ENCODE peak calls at places on chromosomes 2 and 18, in nine cellular contexts. O is activated CD4-positive, alpha-beta T cell treated with anti-CD3 and anti-CD28 coated beads, Interleukin-2, amount 50 U/mL, for 4 hours; K is AG08396; H is renal cortical epithelial cell; B is dorsolateral prefrontal cortex; J is nephron progenitor cell; I is stromal cell of bone marrow; Q is amygdala; Z is T-helper 17 cell. E is an unnamed sample.

GRCh38 chr18:12121175-12122095 is 27.8 kb downstream of the ANKRD62 start:
- DNase-seq in O (no peak), K (no peak), H (no peak), B (no peak), J (peak; percentile 32), I (no peak), Q (no peak), Z (no peak), E (peak; percentile 52)

GRCh38 chr2:221451836-221452774 is 120.0 kb downstream of the EPHA4 start:
- DNase-seq in O (no peak), K (no peak), H (no peak), B (no peak), J (peak; percentile 27), I (no peak), Q (no peak), Z (no peak), E (no peak)

GRCh38 chr2:27377618-27378095 is 2.9 kb downstream of the ZNF513 start:
- DNase-seq in O (no peak), K (no peak), H (no peak), B (no peak), J (no peak), I (no peak), Q (no peak), Z (no peak), E (no peak)

GRCh38 chr2:220894069-220894468 is 678.0 kb downstream of the EPHA4 start:
- DNase-seq in O (no peak), K (no peak), H (no peak), B (no peak), J (no peak), I (no peak), Q (no peak), Z (no peak), E (no peak)

GRCh38 chr2:50491541-50492114 is 540.3 kb downstream of the NRXN1 start:
- DNase-seq in O (no peak), K (peak; percentile 35), H (peak; percentile 29), B (no peak), J (peak; percentile 38), I (peak; percentile 18), Q (no peak), Z (no peak), E (peak; percentile 12)

GRCh38 chr18:61360440-61361383 is 27.5 kb downstream of the CDH20 start:
- DNase-seq in O (no peak), K (no peak), H (peak; percentile 2), B (no peak), J (no peak), I (no peak), Q (no peak), Z (no peak), E (no peak)

GRCh38 chr2:167637726-167638125 is 609.7 kb downstream of the STK39 start:
- DNase-seq in O (no peak), K (no peak), H (peak; percentile 24), B (no peak), J (no peak), I (no peak), Q (no peak), Z (no peak), E (no peak)

GRCh38 chr2:213726101-213726500 is 441.8 kb downstream of the SPAG16 start:
- DNase-seq in O (no peak), K (no peak), H (no peak), B (no peak), J (no peak), I (no peak), Q (no peak), Z (no peak), E (no peak)

GRCh38 chr2:39068290-39068689 is 52.6 kb downstream of the SOS1 start:
- DNase-seq in O (no peak), K (peak; percentile 27), H (no peak), B (no peak), J (no peak), I (no peak), Q (no peak), Z (no peak), E (no peak)

GRCh38 chr2:136246086-136246669 is 128.2 kb upstream of the CXCR4 start:
- DNase-seq in O (no peak), K (peak; percentile 15), H (peak; percentile 88), B (no peak), J (peak; percentile 28), I (no peak), Q (no peak), Z (no peak), E (peak; percentile 42)

GRCh38 chr2:118221952-118222594 is 133.8 kb downstream of the INSIG2 start:
- DNase-seq in O (peak; percentile 20), K (peak; percentile 73), H (peak; percentile 72), B (no peak), J (peak; percentile 53), I (peak; percentile 57), Q (no peak), Z (peak; percentile 19), E (no peak)

GRCh38 chr2:127448526-127448925 is 30.3 kb downstream of the PROC start:
- DNase-seq in O (no peak), K (peak; percentile 55), H (no peak), B (no peak), J (no peak), I (peak; percentile 53), Q (no peak), Z (no peak), E (no peak)

GRCh38 chr2:54903736-54904554 is 146.3 kb downstream of the RTN4 start:
- DNase-seq in O (peak; percentile 41), K (peak; percentile 87), H (peak; percentile 98), B (peak; percentile 65), J (no peak), I (peak; percentile 99), Q (no peak), Z (no peak), E (no peak)

GRCh38 chr18:67665266-67665665 is 148.7 kb upstream of the DSEL start:
- DNase-seq in O (no peak), K (no peak), H (peak; percentile 70), B (no peak), J (no peak), I (no peak), Q (no peak), Z (no peak), E (no peak)

GRCh38 chr2:102782916-102783315 is 21.1 kb downstream of the TMEM182 start:
- DNase-seq in O (no peak), K (no peak), H (no peak), B (no peak), J (no peak), I (no peak), Q (no peak), Z (no peak), E (no peak)

GRCh38 chr18:59266019-59266369 is 7.3 kb downstream of the RAX start:
- DNase-seq in O (no peak), K (peak; percentile 5), H (no peak), B (no peak), J (no peak), I (no peak), Q (no peak), Z (no peak), E (no peak)

GRCh38 chr2:42835577-42836371 is 43.4 kb upstream of the HAAO start:
- DNase-seq in O (no peak), K (peak; percentile 67), H (peak; percentile 100), B (no peak), J (no peak), I (peak; percentile 95), Q (no peak), Z (no peak), E (no peak)

GRCh38 chr2:169815849-169816248 is 8.9 kb downstream of the METTL5 start:
- DNase-seq in O (no peak), K (peak; percentile 53), H (peak; percentile 91), B (no peak), J (no peak), I (peak; percentile 62), Q (no peak), Z (no peak), E (no peak)

GRCh38 chr2:26636935-26637334 is 4.2 kb downstream of the CIB4 start:
- DNase-seq in O (no peak), K (no peak), H (no peak), B (peak; percentile 25), J (no peak), I (no peak), Q (no peak), Z (no peak), E (no peak)

GRCh38 chr2:240791821-240792657 is 28.0 kb downstream of the KIF1A start:
- DNase-seq in O (no peak), K (no peak), H (no peak), B (no peak), J (peak; percentile 49), I (no peak), Q (peak; percentile 28), Z (no peak), E (no peak)